ENCODE peak calls at places on chromosomes 11 and 22, in four cellular contexts. X, V, W and K are unnamed samples.

GRCh38 chr11:27699926-27700350 is 317 bp downstream of the BDNF start:
- DNase-seq in X (no peak), V (no peak), W (no peak), K (no peak)

GRCh38 chr11:112219476-112220232 is 6.6 kb upstream of the PTS start:
- DNase-seq in X (peak), V (peak), W (peak), K (peak)

GRCh38 chr11:68852628-68853027 is 10.9 kb upstream of the CPT1A start:
- DNase-seq in X (no peak), V (no peak), W (no peak), K (no peak)

GRCh38 chr11:60005360-60005759 is 11.6 kb upstream of the OOSP4B start:
- DNase-seq in X (no peak), V (no peak), W (no peak), K (no peak)

GRCh38 chr11:119797137-119797611 is 68.2 kb upstream of the NECTIN1 start:
- DNase-seq in X (no peak), V (no peak), W (no peak), K (no peak)

GRCh38 chr11:35145249-35145648 is 6.3 kb downstream of the CD44 start:
- DNase-seq in X (no peak), V (no peak), W (no peak), K (no peak)

GRCh38 chr11:70498171-70498571 is 99.8 kb downstream of the CTTN start:
- DNase-seq in X (no peak), V (peak), W (no peak), K (no peak)

GRCh38 chr11:74639533-74639932 is 47.2 kb downstream of the POLD3 start:
- DNase-seq in X (no peak), V (no peak), W (no peak), K (no peak)

GRCh38 chr11:6719588-6719987 is 36.4 kb upstream of the MRPL17 start:
- DNase-seq in X (no peak), V (no peak), W (no peak), K (no peak)

GRCh38 chr11:68384530-68385081 is 72.2 kb downstream of the LRP5 start:
- DNase-seq in X (no peak), V (no peak), W (no peak), K (no peak)

GRCh38 chr11:108135845-108136599 is 14.7 kb downstream of the ACAT1 start:
- DNase-seq in X (no peak), V (no peak), W (no peak), K (no peak)

GRCh38 chr11:46294365-46295309 is 17.2 kb downstream of the CREB3L1 start:
- DNase-seq in X (no peak), V (no peak), W (no peak), K (no peak)

GRCh38 chr22:19019029-19019678 is 83.1 kb upstream of the PRODH start:
- DNase-seq in X (no peak), V (no peak), W (no peak), K (no peak)

GRCh38 chr22:38758276-38758945 is 2.6 kb upstream of the SUN2 start:
- DNase-seq in X (no peak), V (peak), W (no peak), K (peak)

GRCh38 chr11:117909611-117910382 is 19.4 kb downstream of the TMPRSS13 start:
- DNase-seq in X (no peak), V (no peak), W (peak), K (no peak)

GRCh38 chr22:30309981-30310672 is 16.6 kb downstream of the TBC1D10A start:
- DNase-seq in X (peak), V (no peak), W (peak), K (no peak)

GRCh38 chr22:45826520-45826919 is 150.4 kb downstream of the WNT7B start:
- DNase-seq in X (no peak), V (no peak), W (no peak), K (no peak)

GRCh38 chr22:49765951-49766350 is 61.7 kb downstream of the BRD1 start:
- DNase-seq in X (no peak), V (no peak), W (no peak), K (no peak)

GRCh38 chr22:45804986-45805325 is 133.3 kb downstream of the ATXN10 start:
- DNase-seq in X (no peak), V (no peak), W (no peak), K (no peak)

GRCh38 chr11:72209101-72209500 is 7.5 kb upstream of the FOLR2 start:
- DNase-seq in X (no peak), V (no peak), W (no peak), K (no peak)